ENCODE peak calls at places on chromosomes 1 and 21, in five cellular contexts. B, R, Y, H and N are unnamed samples. For H3K9me3, the result is how much of the 10 kb centered on the place peaks cover.

GRCh38 chr1:192474080-192474683 is 101.4 kb upstream of the RGS1 start:
- DNase-seq in B (no peak), Y (peak), H (no peak), R (no peak), N (no peak)

GRCh38 chr1:119330062-119330939 is 38.3 kb upstream of the HAO2 start:
- DNase-seq in R (no peak), B (no peak), H (no peak), Y (no peak), N (no peak)

GRCh38 chr1:236907205-236907604 is 97.0 kb downstream of the MT1HL1 start:
- DNase-seq in Y (no peak), R (no peak), H (no peak), B (no peak), N (no peak)

GRCh38 chr1:96281491-96281890 is 440.1 kb upstream of the PTBP2 start:
- DNase-seq in H (no peak), Y (no peak), R (no peak), B (no peak), N (no peak)

GRCh38 chr1:117512728-117513321 is 93.0 kb upstream of the TENT5C start:
- DNase-seq in H (no peak), R (no peak), Y (no peak), B (no peak), N (no peak)

GRCh38 chr1:226406401-226406881 is 1.5 kb downstream of the PARP1 start:
- DNase-seq in Y (no peak), B (no peak), R (no peak), H (no peak), N (no peak)

GRCh38 chr1:202752799-202753198 is 42.5 kb upstream of the SYT2 start:
- DNase-seq in B (no peak), R (no peak), Y (no peak), H (no peak), N (no peak)

GRCh38 chr1:19123837-19124236 is 86.2 kb downstream of the UBR4 start:
- DNase-seq in R (no peak), H (no peak), B (peak), Y (peak), N (peak)

GRCh38 chr1:119946724-119947123 is 50.4 kb upstream of the ADAM30 start:
- DNase-seq in R (no peak), H (no peak), Y (no peak), B (no peak), N (no peak)

GRCh38 chr1:150696151-150696550 is 803 bp downstream of the GOLPH3L start:
- DNase-seq in Y (no peak), H (no peak), R (no peak), B (no peak), N (no peak)

GRCh38 chr1:183218039-183218618 is 32.1 kb downstream of the LAMC2 start:
- DNase-seq in B (no peak), R (no peak), H (no peak), Y (peak), N (no peak)

GRCh38 chr1:222546091-222546490 is 1.8 kb downstream of the HHIPL2 start:
- DNase-seq in H (no peak), R (no peak), Y (no peak), B (no peak), N (no peak)

GRCh38 chr1:166152977-166153376 is 13.8 kb downstream of the FAM78B start:
- DNase-seq in R (no peak), Y (no peak), B (no peak), H (no peak), N (no peak)

GRCh38 chr1:39080884-39081265 is 54.7 kb downstream of the NDUFS5 start:
- DNase-seq in B (peak), R (no peak), Y (no peak), H (peak), N (no peak)

GRCh38 chr1:40980453-40981121 is 1.1 kb downstream of the CTPS1 start:
- DNase-seq in R (peak), Y (no peak), B (peak), H (peak), N (peak)

GRCh38 chr1:110123224-110123623 is 11.0 kb downstream of the UBL4B start:
- DNase-seq in Y (no peak), B (no peak), R (no peak), H (no peak), N (no peak)

GRCh38 chr1:183956559-183957188 is 80.9 kb downstream of the COLGALT2 start:
- DNase-seq in Y (no peak), H (no peak), B (no peak), R (no peak), N (peak)

GRCh38 chr21:39484711-39485264 is 33.0 kb downstream of the SH3BGR start:
- DNase-seq in R (no peak), Y (no peak), H (no peak), B (no peak), N (no peak)

GRCh38 chr1:2143814-2144500 is 50.6 kb downstream of the FAAP20 start:
- DNase-seq in H (no peak), R (no peak), Y (no peak), B (no peak), N (no peak)

GRCh38 chr1:70382682-70383081 is 28.2 kb upstream of the ANKRD13C start:
- DNase-seq in H (no peak), R (no peak), Y (no peak), B (no peak), N (no peak)

GRCh38 chr1:214332950-214333798 is 52.2 kb downstream of the SMYD2 start:
- DNase-seq in H (no peak), B (peak), R (peak), Y (peak), N (no peak)

GRCh38 chr1:175749075-175749474 is 5.7 kb upstream of the TNR start:
- DNase-seq in R (no peak), H (peak), B (no peak), Y (no peak), N (no peak)

GRCh38 chr1:201191723-201192477 is 1.3 kb downstream of the IGFN1 start:
- DNase-seq in B (no peak), H (no peak), Y (no peak), R (no peak), N (no peak)

DNA sequence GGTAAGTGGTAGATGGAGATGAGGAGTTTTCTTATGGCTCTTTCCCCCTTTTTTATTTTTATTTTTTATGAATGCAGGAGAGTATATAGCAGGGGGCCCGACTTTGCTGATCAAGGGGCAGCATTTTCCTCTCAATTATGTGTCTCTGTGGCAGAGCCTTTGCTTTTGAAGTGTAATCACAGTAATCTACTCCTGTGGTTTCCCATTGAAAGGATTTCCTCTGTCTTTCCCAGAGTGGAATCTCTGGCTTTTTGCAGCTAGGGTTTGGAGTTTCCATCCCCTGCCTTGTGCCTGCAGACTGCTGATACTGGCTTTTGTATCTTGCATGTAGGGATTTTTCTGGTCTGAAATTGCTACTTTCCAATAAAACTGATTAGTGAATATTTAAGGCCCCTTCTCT is 29.1 kb downstream of the ARID1A start:
- DNase-seq in R (no peak), H (no peak), B (peak), Y (no peak), N (no peak)
- H3K27ac ChIP-seq in R (no peak), H (no peak), B (peak), Y (no peak), N (no peak)

GRCh38 chr1:246971969-246972368 is 35.9 kb downstream of the ZNF695 start:
- DNase-seq in B (peak), H (no peak), Y (no peak), R (no peak), N (no peak)
- H3K9me3 ChIP-seq in B (half or more), H (under half), Y (under half), R (under half), N (under half)

GRCh38 chr21:26385721-26386120 is 187.4 kb downstream of the CYYR1 start:
- DNase-seq in Y (no peak), H (no peak), R (no peak), B (no peak), N (no peak)

GRCh38 chr21:26388731-26389231 is 184.3 kb downstream of the CYYR1 start:
- DNase-seq in H (no peak), Y (no peak), R (no peak), B (no peak), N (no peak)

GRCh38 chr21:26394341-26394740 is 178.7 kb downstream of the CYYR1 start:
- DNase-seq in H (no peak), R (no peak), Y (no peak), B (no peak), N (no peak)

GRCh38 chr21:26389971-26390641 is 183.0 kb downstream of the CYYR1 start:
- DNase-seq in R (no peak), H (no peak), Y (no peak), B (no peak), N (no peak)

DNA sequence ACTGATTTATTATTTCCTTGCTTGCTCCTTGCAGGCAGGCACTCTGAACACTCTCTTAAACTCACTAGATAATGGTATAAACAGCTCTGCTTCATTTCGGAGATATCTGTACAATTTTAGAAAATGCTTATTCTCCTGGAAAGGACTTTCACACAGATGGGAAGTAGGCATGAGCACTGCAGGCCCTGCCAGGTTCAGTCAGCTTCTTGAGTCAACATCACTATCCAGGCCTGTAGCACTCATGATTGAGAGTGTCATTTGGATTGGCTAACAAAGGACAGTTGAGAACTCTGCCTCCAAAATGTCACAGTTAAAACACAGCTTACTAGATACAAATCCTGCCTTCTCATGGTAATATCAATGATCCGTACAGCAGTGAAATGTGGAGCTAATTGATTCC is 181.9 kb downstream of the CYYR1 start:
- DNase-seq in H (no peak), Y (no peak), R (no peak), B (no peak), N (no peak)
- TF ChIP-seq CTCF in H (no peak), Y (no peak), R (no peak), B (no peak), N (no peak)

DNA sequence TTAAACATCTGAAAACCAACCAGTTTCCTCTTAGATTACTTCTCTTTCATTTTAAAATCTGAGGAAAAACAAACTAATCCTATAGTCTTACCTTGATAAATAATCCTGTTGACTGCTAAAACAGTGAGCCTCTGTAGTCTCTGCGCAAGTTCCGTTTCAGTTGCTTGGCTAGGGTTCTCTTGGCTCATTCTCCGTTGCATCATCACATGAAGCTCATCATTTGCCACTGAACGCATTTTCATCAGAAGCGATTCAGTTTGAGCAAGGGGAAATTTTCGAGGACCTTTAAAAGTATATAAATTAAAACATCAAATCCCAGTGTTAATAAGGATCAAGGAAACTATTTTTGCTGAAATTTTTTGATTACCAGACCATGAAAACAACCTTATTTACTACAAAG is 96.7 kb upstream of the GNG4 start:
- DNase-seq in R (no peak), B (no peak), Y (no peak), H (no peak), N (no peak)
- H3K27ac ChIP-seq in R (no peak), B (no peak), Y (no peak), H (no peak), N (no peak)